ENCODE peak calls at places on chromosome 21, in four cellular contexts. One of them, this sample, is unnamed.

GRCh38 chr21:27806261-27806660 is 839.4 kb upstream of the ADAMTS5 start:
- DNase-seq in RWPE1: no peak
- DNase-seq in adipocyte: no peak
- DNase-seq in lower lobe of right lung: no peak
- DNase-seq in this sample: no peak

GRCh38 chr21:46084709-46085108 is 13.2 kb upstream of the COL6A2 start:
- DNase-seq in adipocyte: no peak
- DNase-seq in lower lobe of right lung: no peak
- DNase-seq in RWPE1: no peak
- DNase-seq in this sample: no peak

GRCh38 chr21:33751533-33751932 is 109.2 kb downstream of the ITSN1 start:
- DNase-seq in lower lobe of right lung: no peak
- DNase-seq in adipocyte: no peak
- DNase-seq in RWPE1: no peak
- DNase-seq in this sample: no peak

GRCh38 chr21:42002421-42002958 is 7.7 kb downstream of the ZBTB21 start:
- DNase-seq in RWPE1: peak; percentile 52
- DNase-seq in lower lobe of right lung: no peak
- DNase-seq in adipocyte: peak; percentile 93
- DNase-seq in this sample: no peak

GRCh38 chr21:26117972-26118367 is 52.6 kb downstream of the APP start:
- DNase-seq in lower lobe of right lung: no peak
- DNase-seq in RWPE1: no peak
- DNase-seq in adipocyte: no peak
- DNase-seq in this sample: no peak

GRCh38 chr21:22258821-22259220 is 1260.6 kb downstream of the NCAM2 start:
- DNase-seq in lower lobe of right lung: no peak
- DNase-seq in RWPE1: no peak
- DNase-seq in adipocyte: no peak
- DNase-seq in this sample: no peak

GRCh38 chr21:44728716-44729115 is 17.3 kb upstream of the TSPEAR start:
- DNase-seq in adipocyte: no peak
- DNase-seq in lower lobe of right lung: no peak
- DNase-seq in RWPE1: no peak
- DNase-seq in this sample: no peak

GRCh38 chr21:24897883-24898282 is 709.4 kb downstream of the MRPL39 start:
- DNase-seq in RWPE1: no peak
- DNase-seq in adipocyte: no peak
- DNase-seq in lower lobe of right lung: no peak
- DNase-seq in this sample: no peak

GRCh38 chr21:35026617-35027557 is 22.2 kb downstream of the RUNX1 start:
- DNase-seq in lower lobe of right lung: peak; percentile 88
- DNase-seq in adipocyte: no peak
- DNase-seq in RWPE1: no peak
- DNase-seq in this sample: peak; percentile 69

GRCh38 chr21:45324430-45325205 is 36.9 kb upstream of the POFUT2 start:
- DNase-seq in RWPE1: no peak
- DNase-seq in adipocyte: no peak
- DNase-seq in lower lobe of right lung: peak; percentile 36
- DNase-seq in this sample: no peak

GRCh38 chr21:43324596-43324995 is 102.3 kb downstream of the SIK1 start:
- DNase-seq in lower lobe of right lung: no peak
- DNase-seq in RWPE1: no peak
- DNase-seq in adipocyte: no peak
- DNase-seq in this sample: no peak

GRCh38 chr21:35038772-35039145 is 10.3 kb downstream of the RUNX1 start:
- DNase-seq in RWPE1: no peak
- DNase-seq in lower lobe of right lung: no peak
- DNase-seq in adipocyte: no peak
- DNase-seq in this sample: no peak

GRCh38 chr21:46414965-46415275 is 43.8 kb upstream of the DIP2A start:
- DNase-seq in adipocyte: no peak
- DNase-seq in lower lobe of right lung: peak; percentile 21
- DNase-seq in RWPE1: no peak
- DNase-seq in this sample: peak; percentile 13

GRCh38 chr21:44057055-44057454 is 44.9 kb downstream of the TRAPPC10 start:
- DNase-seq in adipocyte: no peak
- DNase-seq in RWPE1: no peak
- DNase-seq in lower lobe of right lung: no peak
- DNase-seq in this sample: no peak

GRCh38 chr21:45883090-45883489 is 98.5 kb upstream of the COL6A1 start:
- DNase-seq in RWPE1: no peak
- DNase-seq in lower lobe of right lung: no peak
- DNase-seq in adipocyte: no peak
- DNase-seq in this sample: no peak

GRCh38 chr21:39386194-39386593 is 37.3 kb upstream of the HMGN1 start:
- DNase-seq in RWPE1: no peak
- DNase-seq in lower lobe of right lung: no peak
- DNase-seq in adipocyte: peak; percentile 47
- DNase-seq in this sample: peak; percentile 47

GRCh38 chr21:44822484-44823178 is 4.8 kb upstream of the SUMO3 start:
- DNase-seq in adipocyte: no peak
- DNase-seq in lower lobe of right lung: no peak
- DNase-seq in RWPE1: no peak
- DNase-seq in this sample: no peak

GRCh38 chr21:45017376-45017960 is 56.9 kb upstream of the ADARB1 start:
- DNase-seq in lower lobe of right lung: no peak
- DNase-seq in adipocyte: no peak
- DNase-seq in RWPE1: no peak
- DNase-seq in this sample: peak; percentile 8

GRCh38 chr21:43034098-43034497 is 41.5 kb downstream of the CBS start:
- DNase-seq in adipocyte: peak; percentile 9
- DNase-seq in RWPE1: no peak
- DNase-seq in lower lobe of right lung: no peak
- DNase-seq in this sample: no peak

GRCh38 chr21:42781981-42782722 is 97.2 kb downstream of the WDR4 start:
- DNase-seq in RWPE1: no peak
- DNase-seq in lower lobe of right lung: no peak
- DNase-seq in adipocyte: no peak
- DNase-seq in this sample: peak; percentile 18

GRCh38 chr21:28025111-28025510 is 967.6 kb downstream of the LTN1 start:
- DNase-seq in adipocyte: peak; percentile 11
- DNase-seq in RWPE1: no peak
- DNase-seq in lower lobe of right lung: no peak
- DNase-seq in this sample: no peak

GRCh38 chr21:17343055-17343454 is 169.8 kb upstream of the CXADR start:
- DNase-seq in adipocyte: peak; percentile 8
- DNase-seq in lower lobe of right lung: no peak
- DNase-seq in RWPE1: peak; percentile 13
- DNase-seq in this sample: peak; percentile 9

GRCh38 chr21:37155216-37155615 is 82.2 kb downstream of the TTC3 start:
- DNase-seq in RWPE1: no peak
- DNase-seq in adipocyte: no peak
- DNase-seq in lower lobe of right lung: no peak
- DNase-seq in this sample: no peak

GRCh38 chr21:31248598-31248997 is 95.5 kb downstream of the TIAM1 start:
- DNase-seq in adipocyte: peak; percentile 12
- DNase-seq in RWPE1: peak; percentile 49
- DNase-seq in lower lobe of right lung: no peak
- DNase-seq in this sample: no peak

GRCh38 chr21:41879190-41879998 is at the start of gene PRDM15:
- DNase-seq in RWPE1: peak; percentile 79
- DNase-seq in adipocyte: peak; percentile 88
- DNase-seq in lower lobe of right lung: peak; percentile 86
- DNase-seq in this sample: peak; percentile 88

GRCh38 chr21:41943468-41944250 is 10.2 kb downstream of the C2CD2 start:
- DNase-seq in lower lobe of right lung: no peak
- DNase-seq in RWPE1: no peak
- DNase-seq in adipocyte: no peak
- DNase-seq in this sample: no peak

GRCh38 chr21:45536301-45537081 is 5.7 kb downstream of the SLC19A1 start:
- DNase-seq in adipocyte: no peak
- DNase-seq in RWPE1: no peak
- DNase-seq in lower lobe of right lung: peak; percentile 43
- DNase-seq in this sample: peak; percentile 46

GRCh38 chr21:45309541-45310381 is 22.1 kb upstream of the POFUT2 start:
- DNase-seq in lower lobe of right lung: peak; percentile 51
- DNase-seq in RWPE1: no peak
- DNase-seq in adipocyte: no peak
- DNase-seq in this sample: peak; percentile 10

GRCh38 chr21:38486221-38486620 is 12.1 kb downstream of the ERG start:
- DNase-seq in adipocyte: peak; percentile 47
- DNase-seq in lower lobe of right lung: no peak
- DNase-seq in RWPE1: peak; percentile 70
- DNase-seq in this sample: no peak

GRCh38 chr21:30227633-30228404 is 11.9 kb upstream of the CLDN8 start:
- DNase-seq in adipocyte: peak; percentile 59
- DNase-seq in RWPE1: peak; percentile 82
- DNase-seq in lower lobe of right lung: no peak
- DNase-seq in this sample: peak; percentile 38

GRCh38 chr21:36909901-36910561 is 56.4 kb downstream of the HLCS start:
- DNase-seq in adipocyte: peak; percentile 98
- DNase-seq in RWPE1: peak; percentile 85
- DNase-seq in lower lobe of right lung: no peak
- DNase-seq in this sample: no peak

GRCh38 chr21:39156024-39156423 is 27.2 kb downstream of the PSMG1 start:
- DNase-seq in RWPE1: no peak
- DNase-seq in lower lobe of right lung: no peak
- DNase-seq in adipocyte: peak; percentile 47
- DNase-seq in this sample: no peak

GRCh38 chr21:38773108-38774061 is 32.3 kb upstream of the ETS2 start:
- DNase-seq in RWPE1: peak; percentile 85
- DNase-seq in adipocyte: peak; percentile 95
- DNase-seq in lower lobe of right lung: no peak
- DNase-seq in this sample: no peak

This sample was measured in mucosa of descending colon.